ENCODE peak calls at places on chromosomes 11 and 22, in four cellular contexts. X is HCT116, F is kidney, W is tibial artery. A is an unnamed sample. For H3K4me1, the result is how much of the 10 kb centered on the place peaks cover.

GRCh38 chr22:46589871-46590271 is 30.3 kb upstream of the GRAMD4 start:
- DNase-seq in F (peak), X (no peak), W (no peak), A (no peak)

GRCh38 chr22:36435516-36436415 is 45.7 kb downstream of the TXN2 start:
- DNase-seq in W (no peak), F (no peak), X (no peak), A (no peak)

GRCh38 chr11:91686700-91687099 is 537.9 kb upstream of the FAT3 start:
- DNase-seq in W (no peak), X (no peak), F (no peak), A (no peak)

GRCh38 chr11:17405232-17406005 is 17.0 kb upstream of the KCNJ11 start:
- DNase-seq in F (peak), X (peak), W (peak), A (peak)

GRCh38 chr11:95042906-95043305 is 6.3 kb upstream of the KDM4F start:
- DNase-seq in X (no peak), W (no peak), F (no peak), A (no peak)

GRCh38 chr11:123590296-123590912 is 64.0 kb downstream of the SCN3B start:
- DNase-seq in W (no peak), F (peak), X (peak), A (no peak)

GRCh38 chr22:46737976-46738641 is at the start of gene CERK:
- DNase-seq in W (peak), X (no peak), F (peak), A (peak)

GRCh38 chr11:110433393-110434333 is 3.9 kb downstream of the FDX1 start:
- DNase-seq in X (no peak), F (no peak), W (no peak), A (no peak)

GRCh38 chr22:30183861-30184278 is 62.7 kb downstream of the LIF start:
- DNase-seq in F (no peak), W (no peak), X (no peak), A (no peak)

GRCh38 chr22:48605856-48606255 is 1221.8 kb downstream of the BRD1 start:
- DNase-seq in X (no peak), F (no peak), W (no peak), A (no peak)

GRCh38 chr11:17528181-17528691 is 16.0 kb downstream of the USH1C start:
- DNase-seq in W (no peak), F (peak), X (no peak), A (no peak)

GRCh38 chr11:47179655-47179991 is 2.9 kb upstream of the ARFGAP2 start:
- DNase-seq in F (no peak), X (no peak), W (no peak), A (no peak)

GRCh38 chr11:71298016-71298550 is 45.7 kb upstream of the SHANK2 start:
- DNase-seq in F (no peak), W (no peak), X (no peak), A (peak)

GRCh38 chr11:43508511-43508918 is 149.8 kb downstream of the TTC17 start:
- DNase-seq in W (no peak), F (no peak), X (no peak), A (no peak)

GRCh38 chr11:1487851-1488574 is 1.4 kb upstream of the MOB2 start:
- DNase-seq in X (no peak), W (peak), F (peak), A (no peak)

GRCh38 chr11:132286106-132286505 is 915.7 kb downstream of the NTM start:
- DNase-seq in W (no peak), F (no peak), X (no peak), A (no peak)

GRCh38 chr11:123719452-123719851 is 22.0 kb downstream of the ZNF202 start:
- DNase-seq in X (no peak), W (no peak), F (no peak), A (no peak)

GRCh38 chr22:31451709-31452571 is 37.7 kb downstream of the EIF4ENIF1 start:
- DNase-seq in X (peak), W (no peak), F (no peak), A (no peak)

GRCh38 chr11:10309163-10310093 is 4.6 kb downstream of the ADM start:
- DNase-seq in W (peak), X (peak), F (peak), A (peak)

GRCh38 chr11:103364687-103365086 is 255.5 kb downstream of the DYNC2H1 start:
- DNase-seq in F (no peak), W (no peak), X (no peak), A (no peak)

GRCh38 chr11:11022126-11022730 is 164.4 kb upstream of the ZBED5 start:
- DNase-seq in X (peak), W (no peak), F (no peak), A (no peak)

GRCh38 chr11:117239295-117239694 is 6.8 kb downstream of the RNF214 start:
- DNase-seq in W (no peak), F (no peak), X (no peak), A (no peak)

GRCh38 chr11:16861867-16862266 is 123.4 kb downstream of the C11orf58 start:
- DNase-seq in W (no peak), X (no peak), F (no peak), A (no peak)

GRCh38 chr11:117492578-117493251 is 165.1 kb downstream of the CEP164 start:
- DNase-seq in F (no peak), X (no peak), W (no peak), A (no peak)

GRCh38 chr11:13440100-13440855 is 22.7 kb downstream of the BTBD10 start:
- DNase-seq in W (peak), F (no peak), X (peak), A (no peak)

GRCh38 chr11:70675697-70676374 is 277.5 kb downstream of the CTTN start:
- DNase-seq in W (no peak), F (no peak), X (peak), A (no peak)

GRCh38 chr11:114886644-114887259 is 208.4 kb downstream of the NXPE2 start:
- DNase-seq in X (no peak), W (no peak), F (no peak), A (no peak)

GRCh38 chr22:49934891-49935557 is 16.6 kb downstream of the CRELD2 start:
- DNase-seq in W (peak), X (no peak), F (peak), A (no peak)
- H3K4me1 ChIP-seq in W (under half), X (under half), F (under half), A (under half)

GRCh38 chr11:93133710-93134109 is 64.1 kb downstream of the SLC36A4 start:
- DNase-seq in W (no peak), F (no peak), X (no peak), A (no peak)

GRCh38 chr11:93123351-93123898 is 74.4 kb downstream of the SLC36A4 start:
- DNase-seq in X (no peak), W (no peak), F (no peak), A (no peak)

GRCh38 chr11:93131709-93132108 is 66.1 kb downstream of the SLC36A4 start:
- DNase-seq in W (no peak), F (no peak), X (no peak), A (no peak)

DNA sequence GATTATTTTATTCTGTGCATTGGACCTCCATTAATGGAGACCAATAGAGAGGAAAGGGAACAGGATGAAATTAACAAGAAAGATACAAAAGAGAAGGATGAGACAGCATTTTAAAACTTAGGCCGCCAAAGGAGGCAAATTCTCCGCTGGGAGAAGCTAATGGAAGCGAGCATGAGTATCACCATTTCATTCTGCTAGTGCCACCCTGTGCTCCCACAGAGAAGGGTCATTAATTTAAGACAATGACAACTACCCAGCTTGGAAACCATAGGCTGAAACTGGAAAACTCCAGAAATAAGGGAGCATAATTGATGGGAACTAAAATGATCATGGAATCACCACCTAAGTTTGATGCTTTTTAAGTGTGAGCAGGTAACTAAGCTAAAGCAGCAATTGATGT is 69.2 kb downstream of the SLC36A4 start:
- DNase-seq in X (no peak), W (no peak), F (no peak), A (no peak)
- TF ChIP-seq CTCF in X (no peak), W (no peak), F (no peak), A (no peak)

GRCh38 chr11:82004537-82005213 is 729.0 kb downstream of the FAM181B start:
- DNase-seq in W (no peak), F (no peak), X (no peak), A (no peak)
- H3K4me1 ChIP-seq in W (under half), F (under half), X (under half), A (under half)

DNA sequence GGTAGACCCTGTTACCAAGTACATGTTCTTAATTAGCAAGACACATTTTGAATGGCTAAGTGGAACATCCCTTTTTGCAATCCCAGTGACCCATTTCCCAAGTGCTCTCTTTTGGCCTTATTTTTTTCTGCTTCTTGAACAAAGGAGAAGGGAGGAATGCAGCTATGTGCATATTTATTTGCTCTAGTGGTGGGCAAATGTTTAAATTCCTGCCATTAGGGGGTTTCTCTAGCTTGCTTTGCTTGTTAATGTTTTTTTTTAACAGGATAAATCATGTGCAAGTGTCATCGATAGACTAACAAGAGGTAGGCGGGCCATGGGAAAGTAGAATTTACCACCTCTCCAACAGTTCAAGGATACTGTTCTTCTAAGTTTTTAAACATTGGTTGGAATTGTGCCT is 135.6 kb downstream of the COMMD9 start:
- DNase-seq in F (no peak), W (no peak), X (no peak), A (no peak)
- TF ChIP-seq CTCF in F (no peak), W (no peak), X (no peak), A (no peak)

GRCh38 chr11:44865866-44866272 is 84.8 kb downstream of the TP53I11 start:
- DNase-seq in X (no peak), F (peak), W (no peak), A (no peak)

GRCh38 chr11:44863231-44863630 is 87.5 kb downstream of the TP53I11 start:
- DNase-seq in W (no peak), F (peak), X (no peak), A (no peak)

GRCh38 chr11:44868021-44868420 is 82.7 kb downstream of the TP53I11 start:
- DNase-seq in W (no peak), X (no peak), F (no peak), A (no peak)

GRCh38 chr11:44868455-44869421 is 81.9 kb downstream of the TP53I11 start:
- DNase-seq in W (no peak), X (no peak), F (no peak), A (no peak)

GRCh38 chr11:44866301-44866700 is 84.4 kb downstream of the TP53I11 start:
- DNase-seq in F (no peak), X (no peak), W (no peak), A (no peak)
- H3K4me1 ChIP-seq in F (under half), X (under half), W (under half), A (under half)

DNA sequence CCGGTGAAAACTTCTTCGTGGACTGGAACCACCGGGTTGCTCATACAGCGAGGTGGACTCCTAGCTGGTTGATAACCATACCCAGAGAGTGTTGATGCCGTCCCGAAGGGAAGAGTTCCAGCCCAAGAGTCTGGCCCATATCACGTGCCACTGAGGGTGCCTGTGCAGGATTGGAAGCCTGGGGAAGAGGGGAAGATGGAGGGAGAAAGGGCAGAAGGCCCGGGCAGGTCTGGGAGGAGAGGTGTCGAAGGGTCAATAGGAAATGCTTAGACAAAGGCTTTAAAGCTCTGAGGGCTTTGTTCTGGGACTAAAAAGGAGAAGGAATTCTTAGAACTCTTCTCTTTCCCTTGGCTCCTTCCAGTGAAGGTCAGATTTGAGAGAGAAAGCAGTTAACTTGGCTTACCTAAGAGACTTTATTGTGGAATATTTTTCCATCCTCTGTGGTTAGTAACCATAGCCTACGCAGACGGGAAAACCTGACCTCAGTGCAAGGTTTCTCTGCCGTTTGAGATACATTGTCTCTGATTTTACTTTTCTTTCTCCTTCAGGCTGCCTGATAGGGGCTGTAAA is 70.5 kb downstream of the JAM3 start:
- DNase-seq in W (no peak), F (no peak), X (no peak), A (no peak)
- TF ChIP-seq CTCF in W (no peak), F (no peak), X (no peak), A (no peak)

GRCh38 chr11:65419773-65420481 is 2.7 kb upstream of the NEAT1 start:
- DNase-seq in W (peak), F (peak), X (peak), A (peak)
- H3K4me1 ChIP-seq in W (under half), F (under half), X (half or more), A (half or more)

GRCh38 chr22:38051900-38052862 is 5.0 kb upstream of the PICK1 start:
- DNase-seq in F (peak), W (peak), X (peak), A (peak)
- TF ChIP-seq CTCF in F (peak), W (peak), X (peak), A (peak)